ENCODE peak calls at places on chromosomes 11 and 22, in ten cellular contexts. M is sigmoid colon; B is NCI-H1436; E is right cardiac atrium; P is ELR; S is fibroblast of the conjunctiva; G is hepatocyte; Q is thoracic aorta; F is activated naive CD8-positive, alpha-beta T cell treated with anti-CD3 and anti-CD28 coated beads, Interleukin-2, amount 50 U/mL, for 24 hours; N is NCI-H510A treated with DMSO at 0.1 percent for 48 hours. H is an unnamed sample.
A peak's percentile ranks its signal among the peaks of the same experiment; 100 is the strongest.

GRCh38 chr11:21460082-21460481 is 732.8 kb upstream of the ANO5 start:
- DNase-seq in N (no peak), F (no peak), M (no peak), P (no peak), E (no peak), G (no peak), B (no peak), Q (no peak), S (no peak), H (no peak)

GRCh38 chr11:17402486-17402885 is 14.0 kb upstream of the KCNJ11 start:
- DNase-seq in F (no peak), M (no peak), P (no peak), N (no peak), S (no peak), Q (no peak), E (no peak), G (no peak), B (no peak), H (no peak)

GRCh38 chr11:131522851-131523250 is 152.4 kb downstream of the NTM start:
- DNase-seq in B (no peak), S (no peak), Q (no peak), N (no peak), P (no peak), E (no peak), G (no peak), F (no peak), M (no peak), H (no peak)

GRCh38 chr11:68025047-68025446 is 5.4 kb upstream of the NDUFS8 start:
- DNase-seq in G (no peak), P (no peak), F (no peak), E (no peak), B (no peak), M (no peak), S (no peak), N (peak; percentile 36), Q (no peak), H (no peak)

GRCh38 chr11:13620063-13620462 is 48.4 kb upstream of the FAR1 start:
- DNase-seq in N (no peak), F (no peak), B (no peak), G (no peak), M (no peak), P (no peak), S (no peak), Q (no peak), E (no peak), H (no peak)

GRCh38 chr11:69683764-69684333 is 8.7 kb upstream of the LTO1 start:
- DNase-seq in S (no peak), E (peak; percentile 31), B (no peak), M (peak; percentile 38), Q (no peak), F (no peak), P (peak; percentile 50), N (no peak), G (no peak), H (no peak)

GRCh38 chr11:59191899-59192298 is 20.0 kb downstream of the DTX4 start:
- DNase-seq in G (no peak), S (no peak), M (no peak), E (no peak), P (no peak), F (no peak), Q (no peak), B (no peak), N (no peak), H (no peak)

GRCh38 chr11:1152316-1153104 is 5.2 kb upstream of the MUC5AC start:
- DNase-seq in Q (no peak), S (no peak), F (peak; percentile 64), B (no peak), E (no peak), N (no peak), G (peak; percentile 57), M (no peak), P (peak; percentile 90), H (peak; percentile 51)

GRCh38 chr11:64566042-64566914 is 24.7 kb upstream of the SLC22A12 start:
- DNase-seq in B (peak; percentile 48), M (peak; percentile 87), G (peak; percentile 90), N (no peak), S (peak; percentile 70), P (peak; percentile 53), E (peak; percentile 79), F (peak; percentile 13), Q (no peak), H (no peak)

GRCh38 chr11:73140213-73141030 is 1.7 kb downstream of the FCHSD2 start:
- DNase-seq in P (peak; percentile 59), Q (no peak), S (no peak), N (peak; percentile 59), M (no peak), E (peak; percentile 72), F (peak; percentile 22), B (no peak), G (peak; percentile 32), H (no peak)

GRCh38 chr22:20174785-20175596 is 24.1 kb upstream of the CCDC188 start:
- DNase-seq in E (no peak), B (no peak), M (no peak), N (no peak), P (peak; percentile 37), Q (no peak), S (no peak), F (no peak), G (peak; percentile 38), H (no peak)

H was measured in GM13977.